ENCODE peak calls at places on chromosome 17, in ten cellular contexts. One of them, this sample, is unnamed.
A peak's percentile ranks its signal among the peaks of the same experiment; 100 is the strongest.

GRCh38 chr17:72852267-72852945 is 240.1 kb downstream of the SLC39A11 start:
- DNase-seq in prostate gland: no peak
- DNase-seq in fibroblast of pulmonary artery: no peak
- DNase-seq in tibial nerve: no peak
- DNase-seq in AG10803: peak; percentile 3
- DNase-seq in PC-3: peak; percentile 11
- DNase-seq in AG04449: no peak
- DNase-seq in heart right ventricle: no peak
- DNase-seq in nephron progenitor cell: no peak
- DNase-seq in spleen: no peak
- DNase-seq in this sample: no peak

GRCh38 chr17:50181601-50182345 is 16.0 kb downstream of the SGCA start:
- DNase-seq in prostate gland: no peak
- DNase-seq in fibroblast of pulmonary artery: peak; percentile 53
- DNase-seq in tibial nerve: no peak
- DNase-seq in AG10803: peak; percentile 90
- DNase-seq in PC-3: no peak
- DNase-seq in AG04449: no peak
- DNase-seq in heart right ventricle: no peak
- DNase-seq in nephron progenitor cell: no peak
- DNase-seq in spleen: no peak
- DNase-seq in this sample: no peak

GRCh38 chr17:63405741-63406261 is 40.3 kb downstream of the CYB561 start:
- DNase-seq in prostate gland: peak; percentile 24
- DNase-seq in fibroblast of pulmonary artery: peak; percentile 89
- DNase-seq in tibial nerve: no peak
- DNase-seq in AG10803: peak; percentile 85
- DNase-seq in PC-3: peak; percentile 94
- DNase-seq in AG04449: peak; percentile 59
- DNase-seq in heart right ventricle: no peak
- DNase-seq in nephron progenitor cell: no peak
- DNase-seq in spleen: no peak
- DNase-seq in this sample: no peak

GRCh38 chr17:62801553-62801952 is 6.6 kb downstream of the MARCHF10 start:
- DNase-seq in prostate gland: no peak
- DNase-seq in fibroblast of pulmonary artery: no peak
- DNase-seq in tibial nerve: no peak
- DNase-seq in AG10803: no peak
- DNase-seq in PC-3: no peak
- DNase-seq in AG04449: no peak
- DNase-seq in heart right ventricle: no peak
- DNase-seq in nephron progenitor cell: no peak
- DNase-seq in spleen: no peak
- DNase-seq in this sample: no peak

GRCh38 chr17:17928422-17929386 is 43.5 kb downstream of the TOM1L2 start:
- DNase-seq in prostate gland: no peak
- DNase-seq in fibroblast of pulmonary artery: peak; percentile 58
- DNase-seq in tibial nerve: no peak
- DNase-seq in AG10803: no peak
- DNase-seq in PC-3: no peak
- DNase-seq in AG04449: no peak
- DNase-seq in heart right ventricle: no peak
- DNase-seq in nephron progenitor cell: no peak
- DNase-seq in spleen: no peak
- DNase-seq in this sample: no peak

GRCh38 chr17:72467841-72468653 is 347.2 kb downstream of the SOX9 start:
- DNase-seq in prostate gland: peak; percentile 96
- DNase-seq in fibroblast of pulmonary artery: peak; percentile 70
- DNase-seq in tibial nerve: peak; percentile 49
- DNase-seq in AG10803: peak; percentile 81
- DNase-seq in PC-3: no peak
- DNase-seq in AG04449: no peak
- DNase-seq in heart right ventricle: no peak
- DNase-seq in nephron progenitor cell: no peak
- DNase-seq in spleen: peak; percentile 69
- DNase-seq in this sample: no peak

GRCh38 chr17:17495448-17496188 is 577 bp downstream of the RASD1 start:
- DNase-seq in prostate gland: peak; percentile 36
- DNase-seq in fibroblast of pulmonary artery: peak; percentile 27
- DNase-seq in tibial nerve: no peak
- DNase-seq in AG10803: peak; percentile 10
- DNase-seq in PC-3: peak; percentile 22
- DNase-seq in AG04449: no peak
- DNase-seq in heart right ventricle: no peak
- DNase-seq in nephron progenitor cell: peak; percentile 41
- DNase-seq in spleen: peak; percentile 84
- DNase-seq in this sample: peak; percentile 31

GRCh38 chr17:83196088-83196765 is 116.8 kb downstream of the METRNL start:
- DNase-seq in prostate gland: no peak
- DNase-seq in fibroblast of pulmonary artery: peak; percentile 24
- DNase-seq in tibial nerve: peak; percentile 50
- DNase-seq in AG10803: peak; percentile 88
- DNase-seq in PC-3: no peak
- DNase-seq in AG04449: no peak
- DNase-seq in heart right ventricle: no peak
- DNase-seq in nephron progenitor cell: no peak
- DNase-seq in spleen: peak; percentile 68
- DNase-seq in this sample: no peak

GRCh38 chr17:79733692-79734070 is 2.9 kb downstream of the ENPP7 start:
- DNase-seq in prostate gland: no peak
- DNase-seq in fibroblast of pulmonary artery: no peak
- DNase-seq in tibial nerve: no peak
- DNase-seq in AG10803: no peak
- DNase-seq in PC-3: no peak
- DNase-seq in AG04449: no peak
- DNase-seq in heart right ventricle: no peak
- DNase-seq in nephron progenitor cell: no peak
- DNase-seq in spleen: no peak
- DNase-seq in this sample: no peak

GRCh38 chr17:79737046-79737921 is 6.5 kb downstream of the ENPP7 start:
- DNase-seq in prostate gland: no peak
- DNase-seq in fibroblast of pulmonary artery: no peak
- DNase-seq in tibial nerve: no peak
- DNase-seq in AG10803: no peak
- DNase-seq in PC-3: no peak
- DNase-seq in AG04449: no peak
- DNase-seq in heart right ventricle: no peak
- DNase-seq in nephron progenitor cell: no peak
- DNase-seq in spleen: no peak
- DNase-seq in this sample: no peak

GRCh38 chr17:79732246-79732645 is 1.5 kb downstream of the ENPP7 start:
- DNase-seq in prostate gland: no peak
- DNase-seq in fibroblast of pulmonary artery: no peak
- DNase-seq in tibial nerve: no peak
- DNase-seq in AG10803: no peak
- DNase-seq in PC-3: no peak
- DNase-seq in AG04449: no peak
- DNase-seq in heart right ventricle: no peak
- DNase-seq in nephron progenitor cell: no peak
- DNase-seq in spleen: no peak
- DNase-seq in this sample: no peak

GRCh38 chr17:79732804-79733691 is 2.3 kb downstream of the ENPP7 start:
- DNase-seq in prostate gland: no peak
- DNase-seq in fibroblast of pulmonary artery: no peak
- DNase-seq in tibial nerve: no peak
- DNase-seq in AG10803: no peak
- DNase-seq in PC-3: no peak
- DNase-seq in AG04449: no peak
- DNase-seq in heart right ventricle: no peak
- DNase-seq in nephron progenitor cell: no peak
- DNase-seq in spleen: no peak
- DNase-seq in this sample: no peak

GRCh38 chr17:79735096-79735495 is 4.4 kb downstream of the ENPP7 start:
- DNase-seq in prostate gland: no peak
- DNase-seq in fibroblast of pulmonary artery: no peak
- DNase-seq in tibial nerve: no peak
- DNase-seq in AG10803: no peak
- DNase-seq in PC-3: no peak
- DNase-seq in AG04449: no peak
- DNase-seq in heart right ventricle: no peak
- DNase-seq in nephron progenitor cell: no peak
- DNase-seq in spleen: no peak
- DNase-seq in this sample: no peak
- TF ChIP-seq CTCF in prostate gland: no peak
- TF ChIP-seq CTCF in fibroblast of pulmonary artery: no peak
- TF ChIP-seq CTCF in tibial nerve: no peak
- TF ChIP-seq CTCF in AG10803: no peak
- TF ChIP-seq CTCF in PC-3: no peak
- TF ChIP-seq CTCF in AG04449: no peak
- TF ChIP-seq CTCF in heart right ventricle: no peak
- TF ChIP-seq CTCF in nephron progenitor cell: no peak
- TF ChIP-seq CTCF in spleen: no peak
- TF ChIP-seq CTCF in this sample: no peak

GRCh38 chr17:79796570-79797491 is at the start of gene CBX8:
- DNase-seq in prostate gland: peak; percentile 99
- DNase-seq in fibroblast of pulmonary artery: peak; percentile 100
- DNase-seq in tibial nerve: peak; percentile 99
- DNase-seq in AG10803: peak; percentile 99
- DNase-seq in PC-3: peak; percentile 100
- DNase-seq in AG04449: peak; percentile 89
- DNase-seq in heart right ventricle: peak; percentile 100
- DNase-seq in nephron progenitor cell: peak; percentile 100
- DNase-seq in spleen: peak; percentile 100
- DNase-seq in this sample: peak; percentile 100
- TF ChIP-seq CTCF in prostate gland: peak; percentile 86
- TF ChIP-seq CTCF in fibroblast of pulmonary artery: no peak
- TF ChIP-seq CTCF in tibial nerve: peak; percentile 13
- TF ChIP-seq CTCF in AG10803: no peak
- TF ChIP-seq CTCF in PC-3: no peak
- TF ChIP-seq CTCF in AG04449: peak; percentile 25
- TF ChIP-seq CTCF in heart right ventricle: no peak
- TF ChIP-seq CTCF in nephron progenitor cell: no peak
- TF ChIP-seq CTCF in spleen: peak; percentile 64
- TF ChIP-seq CTCF in this sample: no peak

GRCh38 chr17:80473701-80474100 is 2.7 kb downstream of the NPTX1 start:
- DNase-seq in prostate gland: no peak
- DNase-seq in fibroblast of pulmonary artery: no peak
- DNase-seq in tibial nerve: no peak
- DNase-seq in AG10803: no peak
- DNase-seq in PC-3: no peak
- DNase-seq in AG04449: no peak
- DNase-seq in heart right ventricle: no peak
- DNase-seq in nephron progenitor cell: no peak
- DNase-seq in spleen: no peak
- DNase-seq in this sample: no peak

GRCh38 chr17:80474933-80475915 is 1.2 kb downstream of the NPTX1 start:
- DNase-seq in prostate gland: no peak
- DNase-seq in fibroblast of pulmonary artery: no peak
- DNase-seq in tibial nerve: no peak
- DNase-seq in AG10803: no peak
- DNase-seq in PC-3: no peak
- DNase-seq in AG04449: no peak
- DNase-seq in heart right ventricle: no peak
- DNase-seq in nephron progenitor cell: peak; percentile 30
- DNase-seq in spleen: no peak
- DNase-seq in this sample: no peak

GRCh38 chr17:80475949-80476876 is at the start of gene NPTX1:
- DNase-seq in prostate gland: no peak
- DNase-seq in fibroblast of pulmonary artery: no peak
- DNase-seq in tibial nerve: no peak
- DNase-seq in AG10803: no peak
- DNase-seq in PC-3: peak; percentile 23
- DNase-seq in AG04449: no peak
- DNase-seq in heart right ventricle: no peak
- DNase-seq in nephron progenitor cell: peak; percentile 54
- DNase-seq in spleen: no peak
- DNase-seq in this sample: no peak

GRCh38 chr17:80472996-80473395 is 3.4 kb downstream of the NPTX1 start:
- DNase-seq in prostate gland: no peak
- DNase-seq in fibroblast of pulmonary artery: no peak
- DNase-seq in tibial nerve: no peak
- DNase-seq in AG10803: no peak
- DNase-seq in PC-3: no peak
- DNase-seq in AG04449: no peak
- DNase-seq in heart right ventricle: no peak
- DNase-seq in nephron progenitor cell: no peak
- DNase-seq in spleen: no peak
- DNase-seq in this sample: no peak

GRCh38 chr17:80474231-80474932 is 2.0 kb downstream of the NPTX1 start:
- DNase-seq in prostate gland: peak; percentile 41
- DNase-seq in fibroblast of pulmonary artery: peak; percentile 28
- DNase-seq in tibial nerve: no peak
- DNase-seq in AG10803: peak; percentile 30
- DNase-seq in PC-3: peak; percentile 83
- DNase-seq in AG04449: no peak
- DNase-seq in heart right ventricle: no peak
- DNase-seq in nephron progenitor cell: peak; percentile 40
- DNase-seq in spleen: no peak
- DNase-seq in this sample: no peak
- TF ChIP-seq CTCF in prostate gland: peak; percentile 62
- TF ChIP-seq CTCF in fibroblast of pulmonary artery: peak; percentile 8
- TF ChIP-seq CTCF in tibial nerve: no peak
- TF ChIP-seq CTCF in AG10803: peak; percentile 32
- TF ChIP-seq CTCF in PC-3: peak; percentile 68
- TF ChIP-seq CTCF in AG04449: peak; percentile 19
- TF ChIP-seq CTCF in heart right ventricle: no peak
- TF ChIP-seq CTCF in nephron progenitor cell: no peak
- TF ChIP-seq CTCF in spleen: no peak
- TF ChIP-seq CTCF in this sample: no peak

GRCh38 chr17:41777157-41777578 is 9.3 kb downstream of the JUP start:
- DNase-seq in prostate gland: no peak
- DNase-seq in fibroblast of pulmonary artery: no peak
- DNase-seq in tibial nerve: no peak
- DNase-seq in AG10803: peak; percentile 20
- DNase-seq in PC-3: no peak
- DNase-seq in AG04449: no peak
- DNase-seq in heart right ventricle: peak; percentile 79
- DNase-seq in nephron progenitor cell: peak; percentile 56
- DNase-seq in spleen: no peak
- DNase-seq in this sample: no peak
- TF ChIP-seq CTCF in prostate gland: peak; percentile 44
- TF ChIP-seq CTCF in fibroblast of pulmonary artery: peak; percentile 47
- TF ChIP-seq CTCF in tibial nerve: no peak
- TF ChIP-seq CTCF in AG10803: no peak
- TF ChIP-seq CTCF in PC-3: no peak
- TF ChIP-seq CTCF in AG04449: no peak
- TF ChIP-seq CTCF in heart right ventricle: peak; percentile 37
- TF ChIP-seq CTCF in nephron progenitor cell: no peak
- TF ChIP-seq CTCF in spleen: no peak
- TF ChIP-seq CTCF in this sample: no peak

GRCh38 chr17:77505460-77505769 is 364.6 kb downstream of the SEC14L1 start:
- DNase-seq in prostate gland: no peak
- DNase-seq in fibroblast of pulmonary artery: no peak
- DNase-seq in tibial nerve: no peak
- DNase-seq in AG10803: no peak
- DNase-seq in PC-3: no peak
- DNase-seq in AG04449: no peak
- DNase-seq in heart right ventricle: no peak
- DNase-seq in nephron progenitor cell: no peak
- DNase-seq in spleen: no peak
- DNase-seq in this sample: no peak
- TF ChIP-seq CTCF in prostate gland: no peak
- TF ChIP-seq CTCF in fibroblast of pulmonary artery: no peak
- TF ChIP-seq CTCF in tibial nerve: no peak
- TF ChIP-seq CTCF in AG10803: no peak
- TF ChIP-seq CTCF in PC-3: no peak
- TF ChIP-seq CTCF in AG04449: no peak
- TF ChIP-seq CTCF in heart right ventricle: no peak
- TF ChIP-seq CTCF in nephron progenitor cell: no peak
- TF ChIP-seq CTCF in spleen: no peak
- TF ChIP-seq CTCF in this sample: no peak

GRCh38 chr17:43983515-43984411 is 20.7 kb upstream of the NAGS start:
- DNase-seq in prostate gland: no peak
- DNase-seq in fibroblast of pulmonary artery: no peak
- DNase-seq in tibial nerve: no peak
- DNase-seq in AG10803: no peak
- DNase-seq in PC-3: no peak
- DNase-seq in AG04449: no peak
- DNase-seq in heart right ventricle: no peak
- DNase-seq in nephron progenitor cell: peak; percentile 75
- DNase-seq in spleen: no peak
- DNase-seq in this sample: peak; percentile 35
- TF ChIP-seq CTCF in prostate gland: no peak
- TF ChIP-seq CTCF in fibroblast of pulmonary artery: peak; percentile 33
- TF ChIP-seq CTCF in tibial nerve: peak; percentile 7
- TF ChIP-seq CTCF in AG10803: peak; percentile 36
- TF ChIP-seq CTCF in PC-3: peak; percentile 46
- TF ChIP-seq CTCF in AG04449: peak; percentile 16
- TF ChIP-seq CTCF in heart right ventricle: no peak
- TF ChIP-seq CTCF in nephron progenitor cell: peak; percentile 23
- TF ChIP-seq CTCF in spleen: no peak
- TF ChIP-seq CTCF in this sample: peak; percentile 17